ENCODE peak calls at places on chromosomes 7 and 10, in four cellular contexts. One of them, this sample, is unnamed.

GRCh38 chr7:66319373-66319979 is 114.3 kb downstream of the TPST1 start:
- DNase-seq in left lung: no peak
- DNase-seq in RWPE1: no peak
- DNase-seq in sigmoid colon: no peak
- DNase-seq in this sample: no peak

GRCh38 chr10:111360260-111360925 is 283.6 kb downstream of the ADRA2A start:
- DNase-seq in sigmoid colon: no peak
- DNase-seq in RWPE1: no peak
- DNase-seq in left lung: no peak
- DNase-seq in this sample: no peak

GRCh38 chr10:14205246-14205645 is 125.5 kb downstream of the FRMD4A start:
- DNase-seq in RWPE1: no peak
- DNase-seq in left lung: no peak
- DNase-seq in sigmoid colon: no peak
- DNase-seq in this sample: no peak

GRCh38 chr10:50576245-50576815 is 47.4 kb downstream of the SGMS1 start:
- DNase-seq in left lung: no peak
- DNase-seq in sigmoid colon: no peak
- DNase-seq in RWPE1: no peak
- DNase-seq in this sample: no peak

GRCh38 chr10:78976825-78977760 is 91.7 kb upstream of the ZMIZ1 start:
- DNase-seq in left lung: peak
- DNase-seq in RWPE1: no peak
- DNase-seq in sigmoid colon: no peak
- DNase-seq in this sample: no peak

GRCh38 chr10:78925800-78926319 is 142.9 kb upstream of the ZMIZ1 start:
- DNase-seq in RWPE1: peak
- DNase-seq in left lung: no peak
- DNase-seq in sigmoid colon: no peak
- DNase-seq in this sample: no peak

GRCh38 chr7:1542841-1543747 is 12.6 kb downstream of the MAFK start:
- DNase-seq in sigmoid colon: no peak
- DNase-seq in RWPE1: no peak
- DNase-seq in left lung: no peak
- DNase-seq in this sample: peak

GRCh38 chr10:77768046-77768445 is 130.4 kb upstream of the KCNMA1 start:
- DNase-seq in left lung: no peak
- DNase-seq in RWPE1: no peak
- DNase-seq in sigmoid colon: no peak
- DNase-seq in this sample: no peak

GRCh38 chr7:3289996-3290395 is 11.1 kb upstream of the SDK1 start:
- DNase-seq in sigmoid colon: no peak
- DNase-seq in RWPE1: no peak
- DNase-seq in left lung: no peak
- DNase-seq in this sample: no peak

GRCh38 chr10:52558090-52558489 is 214.5 kb downstream of the MBL2 start:
- DNase-seq in left lung: no peak
- DNase-seq in RWPE1: no peak
- DNase-seq in sigmoid colon: no peak
- DNase-seq in this sample: no peak

GRCh38 chr7:2196381-2197378 is 36.1 kb downstream of the MAD1L1 start:
- DNase-seq in sigmoid colon: no peak
- DNase-seq in left lung: no peak
- DNase-seq in RWPE1: no peak
- DNase-seq in this sample: no peak

GRCh38 chr10:5252177-5253037 is 55.8 kb downstream of the AKR1C4 start:
- DNase-seq in left lung: no peak
- DNase-seq in sigmoid colon: no peak
- DNase-seq in RWPE1: no peak
- DNase-seq in this sample: no peak

GRCh38 chr7:137547477-137547876 is 203.9 kb upstream of the PTN start:
- DNase-seq in left lung: no peak
- DNase-seq in sigmoid colon: no peak
- DNase-seq in RWPE1: no peak
- DNase-seq in this sample: no peak

GRCh38 chr7:85851571-85852193 is 664.8 kb upstream of the SEMA3D start:
- DNase-seq in left lung: no peak
- DNase-seq in RWPE1: peak
- DNase-seq in sigmoid colon: no peak
- DNase-seq in this sample: no peak

GRCh38 chr10:43806851-43807640 is 158.4 kb upstream of the ZNF32 start:
- DNase-seq in left lung: no peak
- DNase-seq in RWPE1: no peak
- DNase-seq in sigmoid colon: no peak
- DNase-seq in this sample: no peak

GRCh38 chr10:30503700-30504462 is 69.9 kb downstream of the MAP3K8 start:
- DNase-seq in sigmoid colon: no peak
- DNase-seq in left lung: no peak
- DNase-seq in RWPE1: no peak
- DNase-seq in this sample: no peak

GRCh38 chr7:28104811-28105210 is 75.8 kb downstream of the JAZF1 start:
- DNase-seq in left lung: no peak
- DNase-seq in sigmoid colon: no peak
- DNase-seq in RWPE1: no peak
- DNase-seq in this sample: no peak

GRCh38 chr10:35307297-35307696 is 29.0 kb upstream of the CCNY start:
- DNase-seq in sigmoid colon: no peak
- DNase-seq in left lung: no peak
- DNase-seq in RWPE1: peak
- DNase-seq in this sample: no peak

GRCh38 chr7:121212031-121212430 is 116.8 kb upstream of the WNT16 start:
- DNase-seq in sigmoid colon: no peak
- DNase-seq in RWPE1: no peak
- DNase-seq in left lung: no peak
- DNase-seq in this sample: no peak

GRCh38 chr7:24508301-24508700 is 65.0 kb upstream of the PALS2 start:
- DNase-seq in left lung: no peak
- DNase-seq in RWPE1: no peak
- DNase-seq in sigmoid colon: no peak
- DNase-seq in this sample: no peak

GRCh38 chr10:109668137-109668536 is 255.2 kb downstream of the XPNPEP1 start:
- DNase-seq in RWPE1: no peak
- DNase-seq in left lung: no peak
- DNase-seq in sigmoid colon: no peak
- DNase-seq in this sample: no peak

GRCh38 chr7:47226688-47227087 is 355.2 kb downstream of the TNS3 start:
- DNase-seq in left lung: no peak
- DNase-seq in sigmoid colon: no peak
- DNase-seq in RWPE1: no peak
- DNase-seq in this sample: no peak
- TF ChIP-seq CTCF in left lung: no peak
- TF ChIP-seq CTCF in sigmoid colon: no peak
- TF ChIP-seq CTCF in RWPE1: no peak
- TF ChIP-seq CTCF in this sample: no peak

DNA sequence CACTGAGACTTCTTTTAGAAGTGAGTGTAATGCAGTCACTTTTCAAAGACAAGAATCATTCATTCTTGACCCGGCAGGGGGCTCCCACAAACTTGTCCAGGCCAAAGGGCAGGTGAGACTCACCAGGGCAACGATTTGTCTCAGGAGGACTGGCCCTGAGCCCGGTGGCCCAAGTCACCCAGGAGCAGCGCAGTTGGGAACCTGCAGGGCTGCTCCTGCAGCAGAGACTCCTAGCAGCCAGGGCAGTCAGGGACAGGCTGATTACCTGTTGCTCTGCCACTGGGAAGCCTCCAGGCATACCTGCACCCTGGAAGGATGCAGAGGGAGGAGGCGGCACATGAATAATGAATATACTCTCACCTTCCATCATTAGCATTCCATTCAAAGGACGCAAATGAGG is 99.3 kb downstream of the C10orf90 start:
- DNase-seq in left lung: no peak
- DNase-seq in RWPE1: no peak
- DNase-seq in sigmoid colon: no peak
- DNase-seq in this sample: no peak
- TF ChIP-seq CTCF in left lung: no peak
- TF ChIP-seq CTCF in RWPE1: no peak
- TF ChIP-seq CTCF in sigmoid colon: no peak
- TF ChIP-seq CTCF in this sample: no peak

GRCh38 chr7:114939484-114940097 is 17.7 kb downstream of the MDFIC start:
- DNase-seq in left lung: no peak
- DNase-seq in RWPE1: no peak
- DNase-seq in sigmoid colon: no peak
- DNase-seq in this sample: no peak
- TF ChIP-seq CTCF in left lung: no peak
- TF ChIP-seq CTCF in RWPE1: no peak
- TF ChIP-seq CTCF in sigmoid colon: no peak
- TF ChIP-seq CTCF in this sample: no peak

GRCh38 chr7:47557986-47558670 is 23.8 kb downstream of the TNS3 start:
- DNase-seq in sigmoid colon: no peak
- DNase-seq in RWPE1: peak
- DNase-seq in left lung: peak
- DNase-seq in this sample: no peak

GRCh38 chr7:47557317-47557985 is 24.5 kb downstream of the TNS3 start:
- DNase-seq in left lung: no peak
- DNase-seq in sigmoid colon: no peak
- DNase-seq in RWPE1: peak
- DNase-seq in this sample: no peak

GRCh38 chr7:47561715-47562446 is 20.0 kb downstream of the TNS3 start:
- DNase-seq in left lung: no peak
- DNase-seq in sigmoid colon: no peak
- DNase-seq in RWPE1: no peak
- DNase-seq in this sample: no peak

GRCh38 chr7:47556511-47557180 is 25.3 kb downstream of the TNS3 start:
- DNase-seq in RWPE1: no peak
- DNase-seq in left lung: peak
- DNase-seq in sigmoid colon: no peak
- DNase-seq in this sample: peak

DNA sequence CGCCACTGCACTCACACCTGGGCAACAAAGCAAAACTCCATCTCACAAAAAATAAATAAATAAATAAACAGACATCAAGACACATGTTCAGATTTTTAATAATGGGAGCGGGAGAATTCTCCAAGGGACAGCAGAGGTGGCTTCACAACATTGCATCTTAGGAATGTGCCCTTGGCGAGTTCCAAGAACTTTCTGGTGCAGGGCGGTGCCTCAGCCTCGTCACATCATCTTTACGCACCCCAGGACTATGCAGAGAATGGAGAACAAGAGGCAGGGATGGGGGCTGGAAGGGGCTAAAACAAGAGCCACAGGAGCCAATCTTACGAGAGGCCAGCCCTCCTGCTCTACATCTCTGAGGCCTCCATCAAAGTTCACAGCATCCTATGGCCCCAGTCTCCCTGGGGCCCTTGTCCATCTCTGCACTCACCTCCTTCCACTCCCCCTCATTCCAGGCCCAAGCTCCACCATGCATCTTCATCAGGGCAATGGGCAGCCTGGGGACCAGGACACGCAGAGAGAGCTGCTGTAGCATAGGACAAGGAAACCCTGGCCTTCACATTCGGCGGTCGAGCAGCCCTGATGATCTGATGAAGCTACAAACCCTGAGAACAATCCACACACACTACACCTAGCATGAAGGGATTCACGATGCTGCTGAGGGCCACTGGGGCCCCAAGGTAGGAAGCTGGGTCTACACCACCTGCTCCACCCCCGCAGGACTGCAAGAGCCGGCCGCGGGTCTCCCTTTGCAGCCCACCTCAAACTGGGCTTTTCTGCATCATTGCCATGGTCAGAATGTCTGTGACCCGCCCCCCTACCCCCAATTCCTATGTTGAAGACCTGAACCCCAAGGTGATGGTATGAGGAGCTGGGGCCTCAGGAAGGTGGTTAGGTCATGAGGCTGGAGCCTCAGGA is 22.3 kb downstream of the TNS3 start:
- DNase-seq in RWPE1: no peak
- DNase-seq in sigmoid colon: no peak
- DNase-seq in left lung: peak
- DNase-seq in this sample: no peak
- TF ChIP-seq CTCF in RWPE1: no peak
- TF ChIP-seq CTCF in sigmoid colon: no peak
- TF ChIP-seq CTCF in left lung: no peak
- TF ChIP-seq CTCF in this sample: no peak

This sample was measured in CD14-positive monocyte.